ENCODE peak calls at places on chromosomes 13 and 19, in seven cellular contexts. U is CD4-positive, alpha-beta T cell; J is IMR-90; G is pancreas; W is CD8-positive, alpha-beta T cell; V is iPS DF 6.9; B is substantia nigra. Y is an unnamed sample.

GRCh38 chr19:17604372-17605025 is 49.0 kb downstream of the COLGALT1 start:
- DNase-seq in V (no peak), B (no peak), G (no peak), U (no peak), W (no peak), J (no peak), Y (no peak)

GRCh38 chr13:20472531-20472930 is 53.1 kb downstream of the CRYL1 start:
- DNase-seq in V (no peak), B (no peak), J (no peak), G (no peak), W (no peak), U (no peak), Y (no peak)

GRCh38 chr13:35252536-35253205 is 223.8 kb downstream of the MAB21L1 start:
- DNase-seq in V (no peak), U (no peak), B (no peak), W (no peak), J (no peak), G (no peak), Y (no peak)

GRCh38 chr19:18456974-18457373 is 19.0 kb upstream of the ISYNA1 start:
- DNase-seq in W (no peak), G (no peak), J (no peak), B (no peak), U (no peak), V (no peak), Y (no peak)

GRCh38 chr13:66365101-66365500 is 865.0 kb downstream of the PCDH9 start:
- DNase-seq in J (peak; percentile 34), V (no peak), B (no peak), U (no peak), W (no peak), G (no peak), Y (no peak)

GRCh38 chr19:18278521-18279265 is 2.7 kb downstream of the JUND start:
- DNase-seq in V (no peak), G (no peak), W (peak; percentile 63), J (no peak), B (no peak), U (peak; percentile 55), Y (no peak)

GRCh38 chr19:17170538-17171297 is 44.4 kb upstream of the USE1 start:
- DNase-seq in B (no peak), G (no peak), U (no peak), V (no peak), W (no peak), J (no peak), Y (no peak)

GRCh38 chr19:5332501-5332900 is 8.1 kb downstream of the PTPRS start:
- DNase-seq in B (no peak), G (no peak), J (no peak), U (no peak), W (no peak), V (no peak), Y (no peak)

GRCh38 chr19:58059003-58059671 is at the start of gene ZNF135:
- DNase-seq in B (peak; percentile 44), W (peak; percentile 78), J (peak; percentile 50), V (peak; percentile 71), G (peak; percentile 90), U (peak; percentile 64), Y (no peak)

GRCh38 chr13:37608750-37609339 is 10.3 kb upstream of the POSTN start:
- DNase-seq in B (no peak), V (no peak), W (no peak), U (no peak), J (no peak), G (no peak), Y (no peak)

GRCh38 chr13:99027260-99027659 is 49.4 kb upstream of the DOCK9 start:
- DNase-seq in V (no peak), B (no peak), G (no peak), W (no peak), U (no peak), J (no peak), Y (no peak)

GRCh38 chr19:4557186-4557970 is 2.1 kb downstream of the SEMA6B start:
- DNase-seq in U (no peak), B (no peak), V (no peak), G (peak; percentile 65), J (no peak), W (no peak), Y (no peak)

GRCh38 chr13:110294146-110294545 is 12.8 kb downstream of the COL4A1 start:
- DNase-seq in V (no peak), G (no peak), W (no peak), U (no peak), B (no peak), J (no peak), Y (no peak)

GRCh38 chr13:98905199-98905598 is 72.7 kb downstream of the DOCK9 start:
- DNase-seq in V (no peak), J (no peak), U (no peak), B (no peak), G (no peak), W (no peak), Y (no peak)

GRCh38 chr19:30225615-30226463 is 146.3 kb upstream of the ZNF536 start:
- DNase-seq in V (no peak), B (no peak), U (no peak), G (peak; percentile 50), W (no peak), J (no peak), Y (no peak)

GRCh38 chr19:51692065-51692915 is 840 bp upstream of the SPACA6 start:
- DNase-seq in B (no peak), U (no peak), J (no peak), V (no peak), G (peak; percentile 75), W (no peak), Y (no peak)

GRCh38 chr19:47228168-47228936 is 2.6 kb downstream of the BBC3 start:
- DNase-seq in V (no peak), G (peak; percentile 80), J (peak; percentile 17), B (no peak), W (peak; percentile 69), U (peak; percentile 63), Y (no peak)

GRCh38 chr13:35768126-35768525 is 291.6 kb upstream of the MAB21L1 start:
- DNase-seq in W (no peak), V (no peak), B (no peak), U (no peak), G (no peak), J (no peak), Y (no peak)

GRCh38 chr19:18594824-18595373 is 6.3 kb downstream of the REX1BD start:
- DNase-seq in V (no peak), W (no peak), J (no peak), U (no peak), G (peak; percentile 77), B (no peak), Y (no peak)

GRCh38 chr19:28136796-28137195 is 1076.2 kb downstream of the UQCRFS1 start:
- DNase-seq in B (no peak), J (no peak), W (no peak), U (no peak), V (no peak), G (no peak), Y (no peak)

GRCh38 chr19:57068921-57069697 is 50.7 kb upstream of the USP29 start:
- DNase-seq in J (no peak), B (no peak), V (no peak), W (no peak), G (no peak), U (no peak), Y (no peak)

GRCh38 chr13:46648166-46648607 is 95.2 kb downstream of the LRCH1 start:
- DNase-seq in U (no peak), G (no peak), W (no peak), V (no peak), B (no peak), J (peak; percentile 60), Y (no peak)

GRCh38 chr19:45247136-45247535 is 1.9 kb upstream of the EXOC3L2 start:
- DNase-seq in U (no peak), V (no peak), J (no peak), B (no peak), W (no peak), G (no peak), Y (no peak)

GRCh38 chr19:14472202-14472961 is 2.8 kb downstream of the PTGER1 start:
- DNase-seq in B (no peak), W (peak; percentile 94), G (peak; percentile 82), V (no peak), U (peak; percentile 91), J (peak; percentile 18), Y (no peak)

GRCh38 chr13:66076417-66076816 is 1153.7 kb downstream of the PCDH9 start:
- DNase-seq in J (peak; percentile 84), W (no peak), U (no peak), V (no peak), B (no peak), G (no peak), Y (no peak)

GRCh38 chr13:89380101-89380500 is 1708.9 kb downstream of the SLITRK5 start:
- DNase-seq in U (no peak), V (no peak), J (no peak), G (no peak), W (no peak), B (no peak), Y (no peak)
- H3K27ac ChIP-seq in U (no peak overlapping the region), V (no peak overlapping the region), J (no peak overlapping the region), G (no peak overlapping the region), W (no peak overlapping the region), B (no peak overlapping the region), Y (no peak overlapping the region)

GRCh38 chr19:3463039-3463958 is 17.0 kb downstream of the SMIM24 start:
- DNase-seq in J (no peak), B (no peak), G (peak; percentile 84), W (no peak), V (no peak), U (no peak), Y (no peak)
- H3K27ac ChIP-seq in J (no peak overlapping the region), B (no peak overlapping the region), G (no peak overlapping the region), W (no peak overlapping the region), V (no peak overlapping the region), U (no peak overlapping the region), Y (no peak overlapping the region)

GRCh38 chr13:45441633-45442032 is 23.1 kb upstream of the COG3 start:
- DNase-seq in V (no peak), W (no peak), U (no peak), J (peak; percentile 10), G (no peak), B (no peak), Y (no peak)
- H3K27ac ChIP-seq in V (no peak overlapping the region), W (no peak overlapping the region), U (no peak overlapping the region), J (no peak overlapping the region), G (no peak overlapping the region), B (no peak overlapping the region), Y (no peak overlapping the region)

GRCh38 chr19:2561221-2561620 is 85.3 kb downstream of the GADD45B start:
- DNase-seq in B (no peak), W (no peak), G (peak; percentile 33), U (no peak), J (no peak), V (no peak), Y (no peak)

GRCh38 chr19:2560369-2560768 is 84.4 kb downstream of the GADD45B start:
- DNase-seq in V (no peak), U (no peak), G (peak; percentile 43), W (no peak), B (no peak), J (no peak), Y (no peak)

GRCh38 chr19:2558543-2558942 is 82.6 kb downstream of the GADD45B start:
- DNase-seq in B (no peak), W (no peak), G (no peak), J (no peak), V (no peak), U (no peak), Y (no peak)

GRCh38 chr19:2557093-2557440 is 81.1 kb downstream of the GADD45B start:
- DNase-seq in B (no peak), W (no peak), J (no peak), V (no peak), G (peak; percentile 11), U (no peak), Y (no peak)

DNA sequence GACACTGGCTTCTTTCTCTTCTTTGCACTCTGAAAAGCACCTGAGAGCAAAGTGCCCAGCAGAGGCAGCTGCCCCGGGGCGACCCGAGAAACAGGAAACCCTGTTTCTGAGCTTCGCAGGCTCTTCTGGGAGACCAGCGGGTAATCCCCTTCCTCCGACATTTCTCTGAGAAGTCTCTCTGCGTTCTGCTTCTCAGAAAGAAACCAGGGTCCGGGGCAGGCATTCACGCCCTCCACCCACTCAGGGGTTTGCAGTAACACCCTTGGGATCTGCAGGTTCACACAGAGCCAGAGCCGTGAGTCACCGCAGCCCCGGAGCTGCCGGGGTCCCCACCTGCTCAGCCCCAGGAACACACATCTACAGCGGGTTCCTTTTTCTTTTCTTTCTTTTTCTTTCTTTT is 86.0 kb downstream of the GADD45B start:
- DNase-seq in J (no peak), G (peak; percentile 15), B (no peak), V (no peak), U (peak; percentile 71), W (peak; percentile 83), Y (no peak)
- H3K27ac ChIP-seq in J (no peak overlapping the region), G (no peak overlapping the region), B (no peak overlapping the region), V (no peak overlapping the region), U (peak overlapping the region; percentile 63), W (peak overlapping the region; percentile 80), Y (no peak overlapping the region)